ENCODE peak calls at places on chromosomes 11 and 22, in ten cellular contexts. A is kidney epithelial cell; Q is brain pericyte; T is germinal center; U is stimulated activated naive CD4-positive, alpha-beta T cell; P is NCI-H2029 treated with DMSO at 0.1 percent for 48 hours; M is Peyer's patch; G is right cardiac atrium; W is OCI-LY7; R is lower lobe of right lung. K is an unnamed sample.

GRCh38 chr11:128575956-128576340 is 11.4 kb downstream of the ETS1 start:
- DNase-seq in G (peak), T (no peak), Q (no peak), M (no peak), U (no peak), P (peak), W (no peak), R (no peak), A (no peak), K (peak)

GRCh38 chr11:71431271-71431670 is 16.9 kb downstream of the DHCR7 start:
- DNase-seq in U (no peak), T (no peak), A (no peak), Q (no peak), W (no peak), M (no peak), G (peak), R (no peak), P (no peak), K (no peak)

GRCh38 chr11:130369141-130369691 is 54.5 kb upstream of the ZBTB44 start:
- DNase-seq in U (no peak), T (no peak), A (no peak), M (no peak), P (no peak), G (no peak), Q (no peak), R (no peak), W (no peak), K (no peak)

GRCh38 chr11:94201004-94201465 is 72.4 kb downstream of the PANX1 start:
- DNase-seq in P (no peak), T (no peak), G (no peak), A (peak), W (no peak), Q (peak), M (no peak), R (no peak), U (no peak), K (no peak)

GRCh38 chr11:76660533-76661305 is 9.8 kb downstream of the LRRC32 start:
- DNase-seq in G (peak), W (no peak), R (peak), U (no peak), T (no peak), P (no peak), A (no peak), M (peak), Q (no peak), K (peak)

GRCh38 chr22:24592846-24593809 is at the start of gene LRRC75B:
- DNase-seq in Q (peak), R (peak), G (peak), M (peak), A (no peak), W (no peak), P (no peak), U (no peak), T (peak), K (peak)

GRCh38 chr11:13685461-13686108 is 17.1 kb downstream of the FAR1 start:
- DNase-seq in U (no peak), T (no peak), W (no peak), Q (no peak), A (no peak), P (no peak), R (no peak), G (no peak), M (no peak), K (no peak)

GRCh38 chr11:115456019-115456418 is 48.2 kb downstream of the CADM1 start:
- DNase-seq in U (no peak), A (no peak), Q (no peak), R (no peak), T (no peak), G (no peak), M (no peak), P (no peak), W (no peak), K (no peak)

GRCh38 chr11:10688401-10688800 is 5.2 kb downstream of the IRAG1 start:
- DNase-seq in Q (no peak), T (no peak), P (no peak), M (no peak), G (no peak), A (peak), W (no peak), R (no peak), U (no peak), K (no peak)

GRCh38 chr22:39527481-39527961 is 5.0 kb downstream of the RPS19BP1 start:
- DNase-seq in A (no peak), T (no peak), U (no peak), R (peak), W (peak), M (peak), Q (no peak), P (peak), G (no peak), K (no peak)

GRCh38 chr22:44172370-44173108 is 8.2 kb upstream of the PARVG start:
- DNase-seq in W (no peak), T (peak), A (no peak), M (peak), G (peak), Q (no peak), P (peak), U (no peak), R (peak), K (peak)

GRCh38 chr11:65489706-65490310 is 9.0 kb upstream of the MALAT1 start:
- DNase-seq in W (no peak), Q (no peak), A (no peak), M (peak), U (no peak), P (no peak), G (peak), R (no peak), T (no peak), K (no peak)

GRCh38 chr22:27137809-27138400 is 480.5 kb downstream of the MIAT start:
- DNase-seq in G (peak), W (no peak), R (no peak), A (no peak), U (no peak), M (no peak), Q (no peak), T (no peak), P (no peak), K (no peak)

GRCh38 chr11:32312206-32312817 is 123.0 kb downstream of the WT1 start:
- DNase-seq in T (no peak), G (no peak), Q (no peak), W (no peak), R (no peak), P (no peak), A (no peak), M (no peak), U (no peak), K (no peak)

GRCh38 chr22:36546092-36546804 is 17.3 kb upstream of the EIF3D start:
- DNase-seq in U (no peak), A (no peak), T (peak), G (no peak), R (no peak), W (peak), Q (no peak), P (peak), M (no peak), K (no peak)

GRCh38 chr11:10438451-10438850 is 16.6 kb upstream of the AMPD3 start:
- DNase-seq in T (no peak), P (no peak), R (no peak), W (no peak), U (no peak), A (no peak), M (no peak), G (no peak), Q (no peak), K (no peak)

GRCh38 chr22:24125942-24126341 is 55.3 kb upstream of the SUSD2 start:
- DNase-seq in A (no peak), T (no peak), Q (no peak), W (no peak), R (no peak), G (no peak), P (no peak), M (no peak), U (no peak), K (no peak)

GRCh38 chr22:27704581-27704980 is 97.0 kb downstream of the MN1 start:
- DNase-seq in U (no peak), Q (no peak), A (no peak), T (no peak), W (no peak), M (no peak), R (no peak), G (no peak), P (no peak), K (no peak)

GRCh38 chr11:103953797-103954495 is 82.5 kb upstream of the DDI1 start:
- DNase-seq in T (no peak), R (no peak), P (no peak), M (no peak), G (no peak), A (no peak), Q (no peak), W (no peak), U (no peak), K (no peak)

GRCh38 chr11:65572356-65573043 is at the start of gene FAM89B:
- DNase-seq in Q (no peak), U (peak), W (peak), R (peak), T (peak), A (no peak), G (peak), P (peak), M (peak), K (peak)

GRCh38 chr11:18455686-18456372 is at the start of gene LDHAL6A:
- DNase-seq in A (no peak), M (no peak), U (no peak), Q (no peak), P (no peak), G (no peak), T (no peak), R (no peak), W (no peak), K (no peak)

K was measured in Right ventricle myocardium superior.